ENCODE peak calls at places on chromosomes 1 and 21, in eight cellular contexts. E, W, T, H, U, K, O and A are unnamed samples.

GRCh38 chr1:243312962-243313634 is 57.3 kb downstream of the SDCCAG8 start:
- DNase-seq in H (no peak), K (no peak), U (no peak), O (no peak), T (no peak), W (peak), E (peak), A (peak)

GRCh38 chr21:37644666-37645065 is 271.6 kb downstream of the KCNJ6 start:
- DNase-seq in E (no peak), U (no peak), O (no peak), W (no peak), K (no peak), H (no peak), T (no peak), A (no peak)

GRCh38 chr1:192703283-192704206 is 67.6 kb downstream of the RGS13 start:
- DNase-seq in O (no peak), U (no peak), K (no peak), H (no peak), W (no peak), E (no peak), T (no peak), A (no peak)

GRCh38 chr1:109659997-109660755 is 4.3 kb downstream of the GSTM4 start:
- DNase-seq in U (no peak), K (no peak), O (no peak), E (peak), T (no peak), H (no peak), W (peak), A (peak)

GRCh38 chr1:54794401-54795099 is 6.6 kb downstream of the TTC22 start:
- DNase-seq in U (peak), E (no peak), K (no peak), H (no peak), T (no peak), O (no peak), W (no peak), A (no peak)

GRCh38 chr21:22575165-22575584 is 1577.0 kb downstream of the NCAM2 start:
- DNase-seq in E (no peak), U (no peak), O (no peak), T (no peak), K (no peak), W (peak), H (no peak), A (no peak)

GRCh38 chr1:199982606-199983005 is 44.9 kb upstream of the NR5A2 start:
- DNase-seq in H (no peak), U (no peak), T (no peak), E (no peak), O (no peak), K (no peak), W (no peak), A (no peak)

GRCh38 chr1:205317311-205317917 is 4.1 kb downstream of the NUAK2 start:
- DNase-seq in O (no peak), H (peak), K (no peak), T (no peak), E (peak), U (peak), W (no peak), A (peak)

GRCh38 chr1:180595966-180596365 is 35.9 kb upstream of the XPR1 start:
- DNase-seq in E (no peak), H (no peak), U (no peak), T (no peak), O (no peak), K (no peak), W (no peak), A (no peak)

GRCh38 chr1:205585169-205585834 is 46.5 kb downstream of the ELK4 start:
- DNase-seq in O (no peak), H (no peak), T (no peak), W (no peak), E (no peak), K (no peak), U (no peak), A (no peak)

GRCh38 chr1:175062339-175062738 is 5.3 kb upstream of the TNN start:
- DNase-seq in H (no peak), K (no peak), E (no peak), O (no peak), U (no peak), T (no peak), W (peak), A (no peak)

GRCh38 chr1:118151312-118151937 is 33.6 kb downstream of the SPAG17 start:
- DNase-seq in W (peak), O (no peak), T (peak), K (no peak), E (peak), H (peak), U (peak), A (no peak)

GRCh38 chr21:33199516-33200217 is 30.1 kb upstream of the IFNAR2 start:
- DNase-seq in U (peak), O (peak), H (peak), K (peak), E (peak), W (peak), T (peak), A (peak)

GRCh38 chr1:11648732-11649158 is 5.5 kb downstream of the FBXO2 start:
- DNase-seq in E (no peak), H (no peak), T (no peak), W (no peak), K (no peak), O (no peak), U (peak), A (no peak)

GRCh38 chr1:68826861-68827260 is 330.0 kb upstream of the DEPDC1 start:
- DNase-seq in O (no peak), W (no peak), H (no peak), U (no peak), T (no peak), E (no peak), K (no peak), A (no peak)

GRCh38 chr1:202162049-202162417 is 1.6 kb upstream of the PTPN7 start:
- DNase-seq in K (peak), T (no peak), E (no peak), U (no peak), H (no peak), O (no peak), W (peak), A (no peak)

GRCh38 chr1:68180441-68181164 is 51.7 kb downstream of the WLS start:
- DNase-seq in W (no peak), O (no peak), T (no peak), H (no peak), K (no peak), U (no peak), E (no peak), A (no peak)

GRCh38 chr1:30253807-30254440 is 469.5 kb downstream of the MATN1 start:
- DNase-seq in E (no peak), H (no peak), W (no peak), T (no peak), O (no peak), U (peak), K (no peak), A (no peak)

GRCh38 chr1:44696789-44697188 is 22.3 kb downstream of the ARMH1 start:
- DNase-seq in U (no peak), W (peak), E (no peak), K (no peak), T (no peak), H (no peak), O (no peak), A (no peak)